ENCODE peak calls at places on chromosomes 4 and X, in nine cellular contexts. L, W, B, Y, R, N, O, C and D are unnamed samples.

GRCh38 chrX:118218079-118218478 is 101.5 kb upstream of the KLHL13 start:
- DNase-seq in L (no peak), W (no peak), B (no peak), Y (no peak), R (no peak), N (no peak), O (no peak), C (no peak), D (no peak)

GRCh38 chr4:125938541-125938940 is 623.8 kb downstream of the FAT4 start:
- DNase-seq in L (no peak), W (no peak), B (no peak), Y (no peak), R (no peak), N (no peak), O (no peak), C (no peak), D (no peak)

GRCh38 chr4:55549888-55550287 is 3.2 kb upstream of the CLOCK start:
- DNase-seq in L (no peak), W (no peak), B (no peak), Y (no peak), R (no peak), N (peak; percentile 49), O (peak; percentile 92), C (peak; percentile 65), D (no peak)

GRCh38 chr4:26319467-26320158 is 1.2 kb upstream of the RBPJ start:
- DNase-seq in L (peak; percentile 97), W (peak; percentile 97), B (peak; percentile 97), Y (peak; percentile 94), R (peak; percentile 99), N (peak; percentile 99), O (peak; percentile 95), C (peak; percentile 93), D (peak; percentile 91)

GRCh38 chrX:141405878-141406492 is 163.7 kb upstream of the SPANXC start:
- DNase-seq in L (no peak), W (no peak), B (no peak), Y (no peak), R (no peak), N (no peak), O (peak; percentile 77), C (peak; percentile 50), D (no peak)

GRCh38 chrX:109624022-109624421 is 950 bp downstream of the KCNE5 start:
- DNase-seq in L (no peak), W (peak; percentile 2), B (peak; percentile 16), Y (no peak), R (no peak), N (no peak), O (no peak), C (no peak), D (no peak)

GRCh38 chrX:154411981-154412340 is 622 bp downstream of the TAFAZZIN start:
- DNase-seq in L (peak; percentile 60), W (no peak), B (peak; percentile 65), Y (no peak), R (peak; percentile 88), N (peak; percentile 78), O (no peak), C (no peak), D (no peak)

GRCh38 chr4:40409835-40410234 is 74.7 kb downstream of the CHRNA9 start:
- DNase-seq in L (no peak), W (no peak), B (no peak), Y (no peak), R (no peak), N (no peak), O (no peak), C (no peak), D (no peak)

GRCh38 chr4:185344743-185345538 is 50.8 kb downstream of the LRP2BP start:
- DNase-seq in L (no peak), W (no peak), B (no peak), Y (no peak), R (no peak), N (peak; percentile 53), O (no peak), C (no peak), D (no peak)

GRCh38 chrX:133413218-133413925 is 1.9 kb downstream of the GPC4 start:
- DNase-seq in L (no peak), W (peak; percentile 69), B (no peak), Y (no peak), R (no peak), N (no peak), O (no peak), C (no peak), D (no peak)

GRCh38 chrX:125378205-125378604 is 58.5 kb downstream of the TEX13C start:
- DNase-seq in L (no peak), W (no peak), B (no peak), Y (no peak), R (no peak), N (no peak), O (no peak), C (no peak), D (no peak)

GRCh38 chrX:72346306-72346949 is 40.7 kb upstream of the CITED1 start:
- DNase-seq in L (no peak), W (no peak), B (no peak), Y (no peak), R (no peak), N (no peak), O (no peak), C (no peak), D (no peak)

DNA sequence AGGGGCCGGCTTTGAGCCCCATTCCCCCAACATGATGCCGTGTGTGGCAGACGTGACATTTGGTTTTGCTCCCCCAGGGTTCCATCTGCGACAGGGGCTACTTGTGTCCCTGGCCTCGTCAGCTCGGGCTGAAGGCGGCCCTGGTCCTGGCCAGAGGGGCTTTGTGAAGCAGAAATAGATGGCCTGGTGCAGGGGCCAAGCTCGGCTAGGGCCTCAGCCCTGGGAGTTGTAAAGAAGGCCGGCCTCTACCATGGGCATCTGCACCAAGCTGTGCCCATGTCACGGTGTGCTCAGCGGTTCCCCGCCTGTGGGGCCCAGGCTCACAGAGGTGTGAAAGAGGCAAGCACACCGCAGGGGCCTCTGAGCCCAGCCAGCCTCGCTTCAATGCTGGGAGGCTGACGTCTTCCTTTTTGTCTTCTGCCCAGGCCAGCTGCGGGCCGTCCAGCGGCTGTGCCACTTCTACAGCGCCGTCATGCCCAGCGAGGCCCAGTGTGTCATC is 32.5 kb downstream of the SH3TC1 start:
- DNase-seq in L (no peak), W (peak; percentile 75), B (no peak), Y (no peak), R (no peak), N (no peak), O (no peak), C (no peak), D (no peak)
- H3K9me3 ChIP-seq in L (no peaks in the 10 kb centered on the region), W (no peaks in the 10 kb centered on the region), B (no peaks in the 10 kb centered on the region), Y (no peaks in the 10 kb centered on the region), R (no peaks in the 10 kb centered on the region), N (no peaks in the 10 kb centered on the region), O (no peaks in the 10 kb centered on the region), C (no peaks in the 10 kb centered on the region), D (no peaks in the 10 kb centered on the region)

GRCh38 chr4:33696066-33696465 is 2548.2 kb downstream of the ARAP2 start:
- DNase-seq in L (no peak), W (no peak), B (no peak), Y (no peak), R (no peak), N (no peak), O (no peak), C (no peak), D (no peak)
- H3K9me3 ChIP-seq in L (peaks cover 2% of the 10 kb centered on the region), W (peaks cover 6% of the 10 kb centered on the region), B (peaks cover 49% of the 10 kb centered on the region), Y (no peaks in the 10 kb centered on the region), R (no peaks in the 10 kb centered on the region), N (peaks cover 4% of the 10 kb centered on the region), O (no peaks in the 10 kb centered on the region), C (no peaks in the 10 kb centered on the region), D (no peaks in the 10 kb centered on the region)

GRCh38 chrX:17161991-17162390 is 213.0 kb upstream of the NHS start:
- DNase-seq in L (no peak), W (no peak), B (no peak), Y (no peak), R (no peak), N (no peak), O (no peak), C (no peak), D (no peak)

GRCh38 chrX:17164079-17164478 is 210.9 kb upstream of the NHS start:
- DNase-seq in L (no peak), W (no peak), B (no peak), Y (no peak), R (no peak), N (no peak), O (no peak), C (no peak), D (no peak)

GRCh38 chrX:17167915-17168314 is 207.1 kb upstream of the NHS start:
- DNase-seq in L (no peak), W (no peak), B (no peak), Y (no peak), R (no peak), N (no peak), O (no peak), C (peak; percentile 13), D (no peak)

GRCh38 chrX:17160971-17161370 is 214.0 kb upstream of the NHS start:
- DNase-seq in L (no peak), W (no peak), B (no peak), Y (no peak), R (no peak), N (no peak), O (peak; percentile 38), C (no peak), D (no peak)

DNA sequence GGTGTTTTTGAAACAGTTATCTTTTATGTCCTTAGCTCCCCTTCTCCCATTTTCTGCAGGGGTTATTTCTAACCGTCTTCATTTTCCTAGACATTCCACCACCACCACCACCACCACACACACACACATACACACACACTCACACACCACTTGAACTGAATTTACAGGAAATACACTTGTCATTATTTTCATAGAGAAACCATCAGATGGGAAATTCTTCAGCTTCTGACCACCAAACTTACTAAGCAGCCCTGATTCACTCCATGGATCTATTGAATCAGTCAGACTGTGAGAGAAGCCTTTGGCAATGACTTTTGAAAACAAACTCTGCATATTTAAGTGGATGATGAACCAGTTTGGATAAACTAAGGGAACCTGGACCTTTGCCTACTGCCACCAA is 210.1 kb upstream of the NHS start:
- DNase-seq in L (no peak), W (no peak), B (no peak), Y (no peak), R (no peak), N (no peak), O (no peak), C (no peak), D (no peak)
- H3K9me3 ChIP-seq in L (peaks cover 25% of the 10 kb centered on the region), W (peaks cover 23% of the 10 kb centered on the region), B (peaks cover 36% of the 10 kb centered on the region), Y (no peaks in the 10 kb centered on the region), R (no peaks in the 10 kb centered on the region), N (peaks cover 4% of the 10 kb centered on the region), O (peaks cover 5% of the 10 kb centered on the region), C (no peaks in the 10 kb centered on the region), D (no peaks in the 10 kb centered on the region)

GRCh38 chr4:140346136-140346535 is 27.3 kb upstream of the SCOC start:
- DNase-seq in L (no peak), W (no peak), B (no peak), Y (no peak), R (no peak), N (no peak), O (no peak), C (no peak), D (no peak)

GRCh38 chr4:140353836-140354235 is 19.6 kb upstream of the SCOC start:
- DNase-seq in L (no peak), W (no peak), B (no peak), Y (no peak), R (no peak), N (peak; percentile 7), O (no peak), C (no peak), D (no peak)

GRCh38 chr4:140355288-140355687 is 18.2 kb upstream of the SCOC start:
- DNase-seq in L (no peak), W (no peak), B (no peak), Y (no peak), R (no peak), N (no peak), O (no peak), C (no peak), D (no peak)

GRCh38 chr4:140349816-140350215 is 23.6 kb upstream of the SCOC start:
- DNase-seq in L (no peak), W (no peak), B (no peak), Y (no peak), R (no peak), N (no peak), O (no peak), C (no peak), D (no peak)

GRCh38 chr4:140351778-140352177 is 21.7 kb upstream of the SCOC start:
- DNase-seq in L (no peak), W (no peak), B (no peak), Y (no peak), R (no peak), N (no peak), O (no peak), C (no peak), D (no peak)
- H3K9me3 ChIP-seq in L (no peaks in the 10 kb centered on the region), W (no peaks in the 10 kb centered on the region), B (no peaks in the 10 kb centered on the region), Y (no peaks in the 10 kb centered on the region), R (no peaks in the 10 kb centered on the region), N (no peaks in the 10 kb centered on the region), O (no peaks in the 10 kb centered on the region), C (no peaks in the 10 kb centered on the region), D (no peaks in the 10 kb centered on the region)